ENCODE peak calls at places on chromosome 10, in eight cellular contexts. O, R, H, E, I, C, P and B are unnamed samples.
A peak's percentile ranks its signal among the peaks of the same experiment; 100 is the strongest.

GRCh38 chr10:46327685-46328084 is 40.9 kb downstream of the ANTXRL start:
- DNase-seq in O (no peak), R (no peak), H (no peak), E (no peak), I (no peak), C (peak; percentile 28), P (no peak), B (no peak)

GRCh38 chr10:132247943-132248342 is 59.8 kb downstream of the STK32C start:
- DNase-seq in O (no peak), R (no peak), H (no peak), E (no peak), I (no peak), C (no peak), P (no peak), B (no peak)

GRCh38 chr10:11682896-11683295 is 59.3 kb upstream of the ECHDC3 start:
- DNase-seq in O (no peak), R (no peak), H (no peak), E (no peak), I (no peak), C (no peak), P (no peak), B (no peak)

GRCh38 chr10:24435374-24435773 is 226.4 kb downstream of the KIAA1217 start:
- DNase-seq in O (no peak), R (no peak), H (no peak), E (no peak), I (no peak), C (no peak), P (no peak), B (no peak)

GRCh38 chr10:22682237-22683192 is 31.9 kb downstream of the PIP4K2A start:
- DNase-seq in O (no peak), R (no peak), H (peak; percentile 48), E (no peak), I (no peak), C (no peak), P (no peak), B (no peak)

GRCh38 chr10:73940634-73941221 is 29.8 kb downstream of the PLAU start:
- DNase-seq in O (peak; percentile 79), R (peak; percentile 89), H (peak; percentile 63), E (peak; percentile 95), I (peak; percentile 94), C (peak; percentile 95), P (peak; percentile 90), B (peak; percentile 76)

GRCh38 chr10:131167036-131167860 is 144.3 kb downstream of the TCERG1L start:
- DNase-seq in O (no peak), R (no peak), H (no peak), E (no peak), I (no peak), C (peak; percentile 10), P (no peak), B (no peak)

GRCh38 chr10:104903433-104903832 is 262.3 kb downstream of the SORCS3 start:
- DNase-seq in O (no peak), R (no peak), H (no peak), E (no peak), I (no peak), C (no peak), P (no peak), B (no peak)

GRCh38 chr10:43221419-43222293 is 45.2 kb downstream of the RASGEF1A start:
- DNase-seq in O (no peak), R (no peak), H (no peak), E (peak; percentile 45), I (peak; percentile 63), C (peak; percentile 91), P (no peak), B (no peak)

GRCh38 chr10:46304671-46305429 is 18.1 kb downstream of the ANTXRL start:
- DNase-seq in O (no peak), R (no peak), H (no peak), E (no peak), I (no peak), C (no peak), P (no peak), B (no peak)

GRCh38 chr10:55631071-55631654 is 729.9 kb downstream of the ZWINT start:
- DNase-seq in O (no peak), R (peak; percentile 32), H (no peak), E (peak; percentile 55), I (peak; percentile 73), C (peak; percentile 96), P (peak; percentile 29), B (no peak)

GRCh38 chr10:71598673-71599072 is 120.9 kb downstream of the C10orf105 start:
- DNase-seq in O (peak; percentile 91), R (peak; percentile 67), H (no peak), E (peak; percentile 94), I (peak; percentile 95), C (no peak), P (peak; percentile 72), B (no peak)

GRCh38 chr10:85851300-85851699 is 515.3 kb downstream of the GRID1 start:
- DNase-seq in O (no peak), R (no peak), H (no peak), E (no peak), I (no peak), C (no peak), P (no peak), B (no peak)

DNA sequence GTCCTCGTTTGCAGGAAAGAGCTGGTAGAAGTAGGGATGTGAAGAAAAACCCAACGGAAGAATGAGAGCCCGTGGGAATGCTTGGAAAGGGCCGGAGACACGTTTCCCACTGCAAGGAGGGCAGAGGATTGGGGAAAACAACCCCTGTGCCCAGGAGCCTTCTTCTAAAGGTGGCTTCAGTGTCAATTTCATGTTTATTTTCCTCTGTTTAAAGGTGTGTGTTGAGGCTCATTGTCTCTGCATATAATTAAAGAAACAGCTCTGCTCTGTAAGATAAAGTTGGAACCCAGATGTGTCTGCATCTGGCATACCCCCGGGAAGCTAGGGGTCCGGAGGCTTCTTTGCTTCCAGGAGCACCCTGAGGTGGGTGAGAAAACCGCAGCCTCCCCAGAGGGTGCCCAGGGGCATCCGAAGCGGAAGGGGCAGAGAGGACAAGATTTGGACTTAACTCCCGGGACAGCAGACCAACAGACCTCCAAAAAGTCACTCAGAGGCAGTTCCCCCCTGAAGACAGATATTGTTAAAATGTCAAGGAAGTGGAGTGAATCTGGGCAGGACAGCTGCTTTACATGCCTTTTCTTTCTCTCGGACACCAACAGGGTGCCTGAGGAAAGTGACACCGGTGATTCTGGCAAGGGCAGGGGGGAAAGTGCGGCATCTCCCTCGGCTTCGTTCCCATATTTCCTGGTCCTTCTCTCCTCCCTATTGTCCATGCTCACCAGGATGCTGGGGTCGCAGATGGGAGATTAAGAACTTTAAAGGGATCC is 8.6 kb upstream of the GATA3 start:
- DNase-seq in O (no peak), R (no peak), H (no peak), E (no peak), I (no peak), C (no peak), P (no peak), B (no peak)
- H3K4me3 ChIP-seq in O (peak overlapping the region; percentile 45), R (no peak overlapping the region), H (peak overlapping the region; percentile 17), E (peak overlapping the region; percentile 42), I (peak overlapping the region; percentile 79), C (peak overlapping the region; percentile 79), P (no peak overlapping the region), B (peak overlapping the region; percentile 67)

GRCh38 chr10:109891105-109891504 is 32.2 kb downstream of the XPNPEP1 start:
- DNase-seq in O (no peak), R (no peak), H (no peak), E (no peak), I (no peak), C (no peak), P (no peak), B (no peak)

GRCh38 chr10:109893371-109893770 is 29.9 kb downstream of the XPNPEP1 start:
- DNase-seq in O (no peak), R (no peak), H (no peak), E (no peak), I (no peak), C (no peak), P (no peak), B (no peak)

GRCh38 chr10:109894516-109894915 is 28.8 kb downstream of the XPNPEP1 start:
- DNase-seq in O (peak; percentile 92), R (peak; percentile 81), H (no peak), E (peak; percentile 92), I (no peak), C (peak; percentile 13), P (peak; percentile 78), B (peak; percentile 31)

GRCh38 chr10:109892087-109892486 is 31.2 kb downstream of the XPNPEP1 start:
- DNase-seq in O (no peak), R (no peak), H (no peak), E (no peak), I (no peak), C (no peak), P (no peak), B (no peak)

GRCh38 chr10:109892885-109893284 is 30.4 kb downstream of the XPNPEP1 start:
- DNase-seq in O (peak; percentile 34), R (no peak), H (no peak), E (peak; percentile 59), I (no peak), C (peak; percentile 57), P (no peak), B (peak; percentile 27)
- H3K4me1 ChIP-seq in O (peaks cover 39% of the 10 kb centered on the region), R (peaks cover 66% of the 10 kb centered on the region), H (no peaks in the 10 kb centered on the region), E (peaks cover 26% of the 10 kb centered on the region), I (peaks cover 11% of the 10 kb centered on the region), C (peaks cover 10% of the 10 kb centered on the region), P (peaks cover 16% of the 10 kb centered on the region), B (peaks cover 92% of the 10 kb centered on the region)

DNA sequence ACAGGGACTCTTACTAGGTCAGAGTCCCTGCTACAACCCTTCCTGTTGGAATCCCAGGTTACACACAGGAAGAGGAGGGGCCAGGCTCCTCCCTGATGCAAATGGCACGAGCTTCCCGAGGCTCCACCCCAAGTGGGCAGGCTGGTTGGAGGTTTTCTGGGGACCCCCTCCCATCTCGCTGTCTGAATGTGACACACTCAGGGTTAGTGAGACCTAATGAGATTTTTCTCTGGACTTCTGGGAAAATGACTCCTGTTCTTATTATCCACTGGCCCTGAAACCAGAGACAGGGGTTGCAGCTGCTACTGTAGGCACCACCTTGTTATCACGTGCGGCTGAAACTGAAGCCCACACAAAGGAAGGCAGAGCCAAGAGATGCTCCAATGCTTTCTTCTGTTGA is 103.3 kb downstream of the FAM107B start:
- DNase-seq in O (no peak), R (no peak), H (no peak), E (no peak), I (no peak), C (peak; percentile 83), P (no peak), B (no peak)
- H3K4me3 ChIP-seq in O (no peak overlapping the region), R (no peak overlapping the region), H (no peak overlapping the region), E (no peak overlapping the region), I (no peak overlapping the region), C (no peak overlapping the region), P (no peak overlapping the region), B (no peak overlapping the region)

GRCh38 chr10:102613286-102613685 is 31.0 kb upstream of the TRIM8 start:
- DNase-seq in O (no peak), R (no peak), H (peak; percentile 18), E (no peak), I (peak; percentile 71), C (no peak), P (no peak), B (no peak)

GRCh38 chr10:102615361-102615760 is 28.9 kb upstream of the TRIM8 start:
- DNase-seq in O (peak; percentile 50), R (no peak), H (no peak), E (peak; percentile 73), I (peak; percentile 55), C (peak; percentile 91), P (no peak), B (no peak)

GRCh38 chr10:102614888-102615287 is 29.4 kb upstream of the TRIM8 start:
- DNase-seq in O (no peak), R (no peak), H (no peak), E (no peak), I (no peak), C (no peak), P (no peak), B (no peak)

GRCh38 chr10:102612964-102613275 is 31.4 kb upstream of the TRIM8 start:
- DNase-seq in O (no peak), R (no peak), H (peak; percentile 64), E (no peak), I (peak; percentile 50), C (no peak), P (no peak), B (no peak)

GRCh38 chr10:102613761-102614160 is 30.5 kb upstream of the TRIM8 start:
- DNase-seq in O (peak; percentile 61), R (no peak), H (no peak), E (peak; percentile 76), I (peak; percentile 36), C (no peak), P (no peak), B (no peak)
- H3K4me1 ChIP-seq in O (peaks cover 74% of the 10 kb centered on the region), R (peaks cover 75% of the 10 kb centered on the region), H (peaks cover 31% of the 10 kb centered on the region), E (peaks cover 61% of the 10 kb centered on the region), I (peaks cover 26% of the 10 kb centered on the region), C (peaks cover 11% of the 10 kb centered on the region), P (no peaks in the 10 kb centered on the region), B (peaks cover 36% of the 10 kb centered on the region)